ENCODE peak calls at places on chromosomes 7 and 10, in ten cellular contexts. O is fibroblast of lung; E is cardiac muscle cell; B is right atrium auricular region; P is ovary; Y is CD4-positive, CD25-positive, alpha-beta regulatory T cell; C is psoas muscle; T is esophagus muscularis mucosa; Q is HCT116; W is heart left ventricle. J is an unnamed sample. For H3K9me3, the result is how much of the 10 kb centered on the place peaks cover.

GRCh38 chr10:23512355-23513058 is 73.6 kb downstream of the OTUD1 start:
- DNase-seq in T (no peak), Q (peak), E (peak), W (no peak), C (no peak), B (no peak), Y (no peak), P (no peak), O (peak), J (no peak)

GRCh38 chr10:50651808-50652207 is 28.1 kb upstream of the SGMS1 start:
- DNase-seq in T (peak), B (no peak), O (no peak), E (no peak), Y (no peak), W (no peak), P (no peak), C (no peak), Q (no peak), J (no peak)

GRCh38 chr10:33041783-33042437 is 83.9 kb upstream of the ITGB1 start:
- DNase-seq in P (no peak), B (no peak), Y (no peak), E (no peak), O (no peak), W (no peak), C (no peak), T (no peak), Q (no peak), J (no peak)

GRCh38 chr10:99814143-99814542 is 31.7 kb downstream of the ABCC2 start:
- DNase-seq in T (no peak), Y (no peak), W (no peak), B (no peak), C (no peak), O (no peak), Q (no peak), E (no peak), P (no peak), J (no peak)

GRCh38 chr7:44149571-44150465 is 8.7 kb upstream of the MYL7 start:
- DNase-seq in Y (no peak), T (no peak), P (no peak), W (no peak), Q (no peak), E (peak), B (no peak), C (no peak), O (no peak), J (no peak)

GRCh38 chr10:35835545-35835944 is 193.4 kb upstream of the FZD8 start:
- DNase-seq in E (no peak), W (no peak), Q (no peak), P (no peak), Y (no peak), O (no peak), C (no peak), B (no peak), T (no peak), J (no peak)

GRCh38 chr7:28733035-28733434 is 225.1 kb downstream of the TRIL start:
- DNase-seq in B (no peak), P (no peak), O (no peak), Q (no peak), C (no peak), E (no peak), Y (no peak), T (no peak), W (no peak), J (no peak)

GRCh38 chr7:141992154-141992553 is 3.5 kb upstream of the MGAM start:
- DNase-seq in T (no peak), O (no peak), B (no peak), E (no peak), C (no peak), Y (no peak), Q (no peak), P (no peak), W (no peak), J (no peak)

GRCh38 chr10:13820591-13821377 is 234.0 kb downstream of the PRPF18 start:
- DNase-seq in E (no peak), B (no peak), C (no peak), O (no peak), Y (no peak), T (no peak), Q (no peak), P (no peak), W (peak), J (no peak)

GRCh38 chr10:91745086-91745831 is 53.0 kb upstream of the TNKS2 start:
- DNase-seq in P (no peak), W (peak), Y (no peak), T (no peak), Q (peak), E (peak), C (no peak), B (no peak), O (peak), J (peak)

GRCh38 chr10:132328738-132329137 is 3.3 kb upstream of the LRRC27 start:
- DNase-seq in W (no peak), Y (no peak), E (peak), O (no peak), B (peak), C (no peak), P (no peak), T (no peak), Q (no peak), J (no peak)

GRCh38 chr7:73361340-73361739 is 33.4 kb downstream of the FKBP6 start:
- DNase-seq in T (no peak), P (no peak), C (no peak), B (no peak), E (peak), Q (no peak), W (no peak), O (no peak), Y (no peak), J (no peak)

GRCh38 chr10:132140167-132140925 is 46.4 kb upstream of the DPYSL4 start:
- DNase-seq in O (no peak), E (no peak), P (no peak), T (no peak), Q (no peak), C (peak), B (no peak), Y (no peak), W (peak), J (no peak)

GRCh38 chr7:27873981-27874957 is 134.3 kb downstream of the TAX1BP1 start:
- DNase-seq in E (peak), P (peak), T (no peak), B (no peak), Y (no peak), Q (no peak), O (peak), W (peak), C (peak), J (no peak)

GRCh38 chr7:152463714-152464311 is 28.0 kb upstream of the KMT2C start:
- DNase-seq in T (peak), O (peak), C (peak), E (peak), B (peak), Q (peak), W (peak), Y (peak), P (peak), J (peak)

GRCh38 chr10:70418229-70418628 is 14.3 kb downstream of the EIF4EBP2 start:
- DNase-seq in P (no peak), C (no peak), Y (no peak), O (peak), W (no peak), Q (no peak), E (peak), B (no peak), T (no peak), J (no peak)

GRCh38 chr10:78777466-78778256 is 291.1 kb upstream of the ZMIZ1 start:
- DNase-seq in Q (no peak), E (peak), T (no peak), O (peak), P (peak), W (peak), C (peak), B (peak), Y (no peak), J (no peak)

GRCh38 chr7:43537765-43538403 is 45.0 kb upstream of the STK17A start:
- DNase-seq in B (no peak), W (no peak), O (peak), P (no peak), E (peak), T (no peak), C (no peak), Q (no peak), Y (no peak), J (no peak)

GRCh38 chr7:144388950-144389349 is 14.5 kb downstream of the NOBOX start:
- DNase-seq in W (no peak), B (no peak), O (peak), C (no peak), P (no peak), E (peak), Q (no peak), Y (no peak), T (peak), J (no peak)

GRCh38 chr7:89064831-89065230 is 269.3 kb upstream of the TEX47 start:
- DNase-seq in P (no peak), C (no peak), Q (no peak), E (no peak), Y (no peak), T (no peak), B (no peak), W (no peak), O (peak), J (no peak)

GRCh38 chr7:2499719-2500430 is 19.7 kb upstream of the LFNG start:
- DNase-seq in Y (no peak), O (no peak), Q (no peak), W (no peak), E (no peak), P (no peak), B (no peak), C (no peak), T (no peak), J (no peak)

GRCh38 chr10:7567896-7568295 is 98.9 kb downstream of the ITIH5 start:
- DNase-seq in Q (no peak), P (no peak), C (no peak), E (no peak), W (no peak), B (no peak), Y (no peak), O (no peak), T (no peak), J (no peak)

GRCh38 chr10:32446701-32447406 is 914 bp downstream of the CCDC7 start:
- DNase-seq in O (peak), Y (peak), W (no peak), E (peak), C (no peak), B (no peak), Q (peak), P (peak), T (no peak), J (no peak)

GRCh38 chr10:86953747-86954680 is 3.4 kb downstream of the MMRN2 start:
- DNase-seq in Q (no peak), C (peak), P (peak), O (peak), E (peak), W (peak), Y (no peak), T (no peak), B (no peak), J (peak)

GRCh38 chr7:78398576-78398975 is 600.0 kb downstream of the PHTF2 start:
- DNase-seq in Q (no peak), Y (no peak), B (no peak), E (no peak), W (no peak), P (no peak), T (no peak), O (no peak), C (no peak), J (no peak)

GRCh38 chr7:90605055-90605454 is 8.9 kb downstream of the CDK14 start:
- DNase-seq in P (no peak), Q (no peak), O (no peak), E (no peak), C (no peak), T (no peak), Y (no peak), B (no peak), W (no peak), J (no peak)

GRCh38 chr7:103636153-103636552 is 190.1 kb upstream of the SLC26A5 start:
- DNase-seq in C (no peak), W (no peak), Q (no peak), P (no peak), T (no peak), O (peak), E (peak), B (no peak), Y (no peak), J (no peak)

GRCh38 chr10:118572286-118573041 is 23.0 kb downstream of the PRLHR start:
- DNase-seq in P (no peak), O (peak), Q (no peak), T (peak), B (peak), W (no peak), C (no peak), E (peak), Y (no peak), J (no peak)

GRCh38 chr7:89887489-89887888 is 266.8 kb upstream of the STEAP1 start:
- DNase-seq in B (no peak), E (no peak), C (no peak), P (no peak), Q (no peak), Y (no peak), O (no peak), W (no peak), T (no peak), J (no peak)

GRCh38 chr7:51817694-51818093 is 501.1 kb upstream of the COBL start:
- DNase-seq in E (no peak), O (no peak), W (no peak), Y (no peak), Q (no peak), T (no peak), C (no peak), P (no peak), B (no peak), J (no peak)

GRCh38 chr10:10361486-10361885 is 656.2 kb upstream of the CELF2 start:
- DNase-seq in Y (no peak), O (no peak), C (no peak), W (no peak), Q (no peak), P (no peak), B (no peak), T (no peak), E (no peak), J (peak)

GRCh38 chr10:43573250-43574034 is 974 bp downstream of the ZNF239 start:
- DNase-seq in O (peak), Y (no peak), E (peak), C (no peak), T (no peak), P (no peak), W (no peak), B (no peak), Q (no peak), J (no peak)

GRCh38 chr10:70664702-70665195 is 7.6 kb upstream of the ADAMTS14 start:
- DNase-seq in Y (no peak), O (peak), B (no peak), E (peak), Q (no peak), C (no peak), W (peak), T (no peak), P (no peak), J (no peak)

GRCh38 chr10:95266674-95267095 is 24.1 kb downstream of the PDLIM1 start:
- DNase-seq in T (no peak), Y (no peak), C (no peak), O (peak), E (peak), P (no peak), B (peak), Q (peak), W (no peak), J (no peak)

GRCh38 chr10:117929321-117930067 is 117.2 kb downstream of the RAB11FIP2 start:
- DNase-seq in P (no peak), Q (no peak), Y (no peak), B (no peak), T (peak), E (no peak), O (no peak), W (no peak), C (no peak), J (no peak)

GRCh38 chr10:93995598-93996271 is 2.0 kb downstream of the PLCE1 start:
- DNase-seq in Q (no peak), B (no peak), P (no peak), W (no peak), E (peak), O (peak), T (no peak), Y (no peak), C (no peak), J (no peak)

GRCh38 chr7:74612015-74612829 is 45.3 kb upstream of the GTF2I start:
- DNase-seq in E (peak), C (no peak), B (no peak), O (peak), Y (no peak), Q (no peak), W (peak), P (no peak), T (no peak), J (no peak)

GRCh38 chr7:74604326-74605020 is 53.0 kb upstream of the GTF2I start:
- DNase-seq in Q (no peak), T (no peak), P (no peak), Y (no peak), B (no peak), O (no peak), W (peak), C (peak), E (no peak), J (no peak)

GRCh38 chr7:74606101-74606908 is 51.2 kb upstream of the GTF2I start:
- DNase-seq in B (no peak), E (peak), W (peak), P (no peak), Q (no peak), Y (peak), T (no peak), C (peak), O (peak), J (no peak)

GRCh38 chr7:74606909-74607255 is 50.6 kb upstream of the GTF2I start:
- DNase-seq in O (no peak), T (no peak), P (no peak), E (no peak), C (no peak), Q (no peak), Y (no peak), B (no peak), W (no peak), J (no peak)
- H3K4me3 ChIP-seq in O (no peak), T (peak), P (peak), E (no peak), C (peak), Q (peak), Y (no peak), B (peak), W (peak), J (no peak)

GRCh38 chr7:157984138-157984913 is 603.3 kb downstream of the PTPRN2 start:
- DNase-seq in C (peak), Q (no peak), T (no peak), E (no peak), W (no peak), Y (no peak), P (no peak), B (no peak), O (no peak), J (no peak)
- H3K9me3 ChIP-seq in C (under half), Q (under half), T (under half), E (under half), W (under half), Y (under half), P (under half), B (under half), O (under half), J (under half)

GRCh38 chr7:45627691-45628456 is 53.7 kb downstream of the ADCY1 start:
- DNase-seq in O (no peak), Q (no peak), W (no peak), E (no peak), C (no peak), T (peak), Y (no peak), B (no peak), P (no peak), J (no peak)

GRCh38 chr7:45626441-45627430 is 52.6 kb downstream of the ADCY1 start:
- DNase-seq in C (no peak), O (no peak), Y (no peak), Q (no peak), P (no peak), W (no peak), T (no peak), B (no peak), E (no peak), J (no peak)

GRCh38 chr7:45625714-45626440 is 51.7 kb downstream of the ADCY1 start:
- DNase-seq in E (no peak), T (no peak), O (no peak), B (no peak), Q (no peak), C (no peak), W (no peak), Y (no peak), P (no peak), J (no peak)

GRCh38 chr7:45636733-45637132 is 62.6 kb downstream of the ADCY1 start:
- DNase-seq in Q (no peak), B (no peak), T (no peak), P (no peak), Y (no peak), C (no peak), E (no peak), O (no peak), W (no peak), J (no peak)

DNA sequence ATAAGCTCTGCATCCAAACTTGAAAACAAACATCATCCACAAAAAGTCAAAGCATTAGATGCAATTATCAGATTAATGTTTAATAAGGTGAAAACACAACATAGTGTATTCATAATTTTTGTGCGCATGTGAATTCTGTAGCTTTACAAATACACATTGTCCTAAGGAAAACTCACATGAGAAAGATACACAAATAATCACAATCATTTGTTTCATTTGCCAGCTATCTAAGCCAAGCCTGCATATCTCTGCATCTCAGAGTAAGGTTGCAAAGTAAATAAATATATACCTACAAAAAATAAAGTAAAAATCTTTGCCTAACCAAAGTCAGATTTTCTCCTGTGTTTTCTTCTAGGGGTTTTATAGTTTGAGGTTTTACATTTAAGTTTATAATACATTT is 57.4 kb downstream of the ADCY1 start:
- DNase-seq in C (no peak), P (no peak), Y (no peak), T (no peak), E (no peak), W (no peak), Q (no peak), B (no peak), O (no peak), J (no peak)
- H3K4me3 ChIP-seq in C (no peak), P (no peak), Y (no peak), T (no peak), E (no peak), W (no peak), Q (no peak), B (no peak), O (no peak), J (no peak)

GRCh38 chr7:158357898-158358821 is 229.5 kb downstream of the PTPRN2 start:
- DNase-seq in C (no peak), Y (no peak), T (no peak), O (no peak), P (no peak), E (no peak), Q (no peak), B (peak), W (no peak), J (no peak)
- H3K9me3 ChIP-seq in C (under half), Y (under half), T (under half), O (under half), P (under half), E (under half), Q (under half), B (under half), W (under half), J (under half)

DNA sequence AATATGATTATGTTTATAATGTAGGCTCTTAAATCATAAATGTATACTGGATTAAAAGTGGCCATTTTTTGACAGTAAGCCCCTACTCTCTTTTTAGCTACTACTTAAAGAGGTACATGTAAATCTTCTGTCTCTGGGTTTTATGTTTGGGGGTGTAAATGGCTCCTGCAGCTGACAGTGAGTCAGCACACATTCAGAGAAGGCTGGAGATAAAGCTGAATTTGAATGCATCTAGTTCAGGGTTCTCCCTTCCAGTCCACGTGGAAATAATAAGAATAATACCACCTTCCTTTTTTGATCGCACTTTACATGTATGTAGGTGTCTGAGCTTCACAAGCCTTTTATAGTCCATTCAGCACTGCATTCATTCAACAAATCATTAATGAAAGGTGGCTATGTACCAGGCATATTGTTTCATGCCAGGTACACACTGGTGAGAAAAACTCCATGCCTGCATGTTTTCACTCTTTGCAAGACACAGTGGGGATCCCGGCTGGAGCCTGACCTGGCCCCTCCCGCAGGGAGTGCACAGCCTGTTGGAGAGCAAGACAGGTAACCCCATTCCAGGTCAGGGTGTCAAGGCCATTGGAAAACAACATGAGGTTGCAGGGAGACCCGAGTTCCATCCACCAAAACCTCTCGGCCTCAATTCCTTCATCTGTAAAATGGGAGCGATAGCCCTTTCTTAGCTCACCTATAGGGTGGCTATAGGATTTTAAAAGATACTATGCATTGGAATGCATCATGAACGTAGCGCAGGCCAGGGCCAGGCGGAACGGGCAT is 107.5 kb upstream of the ANLN start:
- DNase-seq in O (peak), T (no peak), E (no peak), Y (no peak), Q (no peak), B (no peak), C (no peak), W (no peak), P (no peak), J (no peak)
- H3K4me3 ChIP-seq in O (no peak), T (no peak), E (no peak), Y (no peak), Q (no peak), B (no peak), C (no peak), W (no peak), P (no peak), J (no peak)

DNA sequence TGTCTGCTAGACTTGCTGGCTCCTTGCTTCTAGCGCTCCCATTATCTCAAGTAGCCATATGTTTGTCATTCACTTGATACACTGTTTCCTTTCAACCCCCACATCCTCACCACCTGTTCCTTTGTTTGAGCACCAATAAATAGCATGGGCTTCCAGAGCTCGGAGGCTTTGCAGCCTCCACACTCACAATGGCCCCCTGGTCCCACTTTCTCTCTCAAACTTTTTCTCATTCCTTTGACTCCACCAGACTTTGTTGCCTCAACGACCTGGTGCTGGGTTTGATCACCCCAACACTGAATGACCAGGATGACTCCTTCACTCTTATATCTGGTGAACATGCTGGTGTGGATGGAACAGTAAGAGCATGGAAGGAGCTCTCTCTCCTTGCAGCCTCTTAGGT is 114.5 kb upstream of the TRIM24 start:
- DNase-seq in B (no peak), T (no peak), Q (no peak), O (no peak), E (no peak), P (no peak), Y (no peak), W (no peak), C (no peak), J (no peak)
- H3K9me3 ChIP-seq in B (under half), T (under half), Q (under half), O (under half), E (under half), P (under half), Y (under half), W (under half), C (under half), J (under half)

J was measured in iPS DF 6.9.